ENCODE peak calls at places on chromosomes 6 and 20, in ten cellular contexts. G is MM.1S, K is hepatocyte, I is GM23338, X is fibroblast of lung, J is neural progenitor cell, E is GM23248, O is PC-3, A is keratinocyte, S is neuronal stem cell. U is an unnamed sample.

GRCh38 chr6:149176971-149177667 is 140.4 kb upstream of the TAB2 start:
- DNase-seq in G (no peak), S (no peak), I (no peak), X (no peak), J (no peak), E (no peak), K (peak; percentile 18), A (no peak), O (no peak), U (no peak)

GRCh38 chr6:146666909-146667308 is 68.1 kb downstream of the ADGB start:
- DNase-seq in G (no peak), I (peak; percentile 14), A (no peak), J (no peak), K (no peak), E (no peak), O (no peak), S (no peak), X (no peak), U (no peak)

GRCh38 chr6:14454467-14454763 is 336.8 kb downstream of the CD83 start:
- DNase-seq in G (no peak), A (no peak), S (no peak), J (no peak), K (no peak), I (no peak), O (no peak), X (no peak), E (no peak), U (no peak)

GRCh38 chr6:301929-302705 is 9.8 kb downstream of the DUSP22 start:
- DNase-seq in J (no peak), A (no peak), O (no peak), E (no peak), S (no peak), G (no peak), I (no peak), X (no peak), K (no peak), U (no peak)

GRCh38 chr6:138253731-138254130 is 35.4 kb upstream of the PBOV1 start:
- DNase-seq in A (no peak), I (no peak), J (no peak), S (no peak), O (no peak), K (no peak), G (no peak), E (no peak), X (no peak), U (no peak)

GRCh38 chr20:35332540-35333200 is 40.4 kb upstream of the FAM83C start:
- DNase-seq in O (no peak), X (no peak), A (no peak), G (no peak), E (no peak), J (no peak), S (no peak), K (no peak), I (no peak), U (no peak)

GRCh38 chr6:34055223-34055933 is 90.5 kb downstream of the GRM4 start:
- DNase-seq in G (peak; percentile 48), O (peak; percentile 72), A (peak; percentile 41), I (peak; percentile 82), K (peak; percentile 79), X (peak; percentile 47), J (peak; percentile 84), S (peak; percentile 73), E (peak; percentile 69), U (peak; percentile 25)

GRCh38 chr6:150667977-150668716 is 68.5 kb downstream of the PLEKHG1 start:
- DNase-seq in X (peak; percentile 85), K (peak; percentile 90), A (peak; percentile 53), G (peak; percentile 25), I (peak; percentile 47), S (peak; percentile 80), O (peak; percentile 69), J (peak; percentile 88), E (peak; percentile 79), U (peak; percentile 93)

GRCh38 chr20:52004720-52005119 is 186.9 kb downstream of the ZFP64 start:
- DNase-seq in O (no peak), S (no peak), X (peak; percentile 87), G (no peak), I (no peak), A (no peak), J (no peak), E (peak; percentile 75), K (no peak), U (no peak)

GRCh38 chr6:128554302-128554701 is 33.9 kb upstream of the PTPRK start:
- DNase-seq in J (no peak), S (no peak), X (peak; percentile 18), G (no peak), E (peak; percentile 42), I (no peak), A (no peak), O (peak; percentile 16), K (no peak), U (no peak)

GRCh38 chr6:13590574-13591153 is 16.3 kb downstream of the SIRT5 start:
- DNase-seq in X (no peak), K (no peak), G (no peak), I (no peak), E (no peak), J (no peak), A (no peak), S (no peak), O (no peak), U (no peak)

GRCh38 chr6:39056191-39056590 is 7.6 kb downstream of the GLP1R start:
- DNase-seq in O (no peak), E (no peak), K (no peak), I (no peak), A (no peak), G (no peak), X (no peak), J (no peak), S (no peak), U (no peak)

DNA sequence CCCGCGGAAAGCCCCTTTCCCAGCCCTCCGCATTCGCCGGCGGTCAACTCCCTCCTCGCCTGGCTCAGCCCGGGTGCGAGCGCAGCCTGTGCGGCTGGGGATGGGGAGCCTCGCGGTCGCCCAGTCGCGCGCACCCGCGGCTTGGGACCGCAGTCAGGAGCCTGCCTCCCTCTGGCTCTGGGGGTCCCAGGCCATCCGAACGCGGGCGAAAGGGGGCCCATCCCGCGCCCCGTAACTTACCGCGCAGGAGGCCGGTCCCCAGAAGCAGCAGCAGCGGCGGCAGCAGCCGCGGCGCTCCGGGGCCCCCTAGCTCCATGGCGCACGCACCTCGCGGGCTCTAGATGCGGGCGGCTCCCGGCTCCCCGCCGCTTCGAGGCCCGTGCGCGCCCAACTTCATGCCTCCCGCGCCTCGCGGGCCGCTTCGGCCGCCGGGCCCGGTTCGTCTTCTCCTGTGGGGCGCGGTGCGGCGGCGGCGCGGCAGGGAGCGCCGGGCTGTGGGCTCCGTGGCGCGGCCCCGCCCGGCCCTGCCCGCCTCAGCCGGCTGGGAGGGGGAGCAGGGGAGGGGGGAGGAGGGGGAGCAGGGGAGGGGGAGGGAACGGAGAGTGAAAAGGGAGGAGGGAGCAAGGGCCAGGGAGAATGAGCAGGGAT is at the start of gene CHRNA4:
- DNase-seq in O (no peak), I (peak; percentile 56), S (no peak), K (peak; percentile 48), X (no peak), A (no peak), J (peak; percentile 63), E (peak; percentile 24), G (no peak), U (no peak)
- H2AFZ ChIP-seq in O (no peak within 1 kb of the TSS), I (peak within 1 kb of the TSS; percentile 85), S (peak within 1 kb of the TSS; percentile 75), K (no peak within 1 kb of the TSS), X (no peak within 1 kb of the TSS), A (no peak within 1 kb of the TSS), J (peak within 1 kb of the TSS; percentile 71), E (no peak within 1 kb of the TSS), G (no peak within 1 kb of the TSS), U (no peak within 1 kb of the TSS)

GRCh38 chr20:63686094-63686491 is 10.4 kb upstream of the TNFRSF6B start:
- DNase-seq in A (no peak), O (no peak), E (no peak), K (no peak), S (no peak), G (no peak), X (no peak), J (no peak), I (no peak), U (no peak)
- H3K27ac ChIP-seq in A (no peak overlapping the region), O (peak overlapping the region; percentile 26), E (peak overlapping the region; percentile 92), K (peak overlapping the region; percentile 60), S (peak overlapping the region; percentile 49), G (no peak overlapping the region), X (peak overlapping the region; percentile 98), J (peak overlapping the region; percentile 58), I (no peak overlapping the region), U (no peak overlapping the region)

DNA sequence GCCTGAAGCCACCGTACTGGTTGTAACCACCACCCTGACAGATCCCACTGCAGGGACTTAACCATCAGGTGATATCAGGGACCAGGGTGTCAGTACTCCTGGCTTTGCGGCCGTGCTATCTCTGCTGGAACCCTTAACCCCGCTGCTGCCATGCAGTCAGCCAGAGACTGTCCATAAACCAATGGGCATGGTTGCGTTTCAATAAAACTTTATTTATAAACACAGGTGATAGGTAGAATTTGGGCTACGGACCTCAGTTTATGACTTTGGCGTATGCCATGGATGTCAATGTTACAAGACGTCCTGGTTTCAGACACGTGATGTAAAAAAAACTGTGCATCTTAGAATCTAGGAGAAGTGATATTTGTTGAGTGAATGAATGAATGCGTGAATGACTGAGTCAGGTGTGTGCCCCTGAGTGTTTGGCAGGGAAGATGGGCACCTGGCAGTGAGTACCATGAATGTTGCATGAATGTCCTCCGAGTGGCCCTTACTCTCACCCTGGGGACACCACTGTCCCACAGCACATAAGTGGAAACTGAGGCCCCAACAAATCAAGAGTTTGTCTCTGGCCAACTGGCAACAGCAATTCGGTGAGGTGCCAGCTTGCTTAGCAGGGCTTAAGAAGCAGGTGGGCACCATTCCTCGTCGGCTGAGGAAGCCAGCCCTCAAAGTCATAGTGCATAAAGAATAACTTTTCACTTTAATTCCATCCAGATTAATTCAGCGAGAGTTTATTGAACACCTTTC is 64.0 kb upstream of the APCDD1L start:
- DNase-seq in I (no peak), S (no peak), O (no peak), K (no peak), G (no peak), X (no peak), J (no peak), A (no peak), E (no peak), U (no peak)
- H2AFZ ChIP-seq in I (no peak overlapping the region), S (no peak overlapping the region), O (no peak overlapping the region), K (no peak overlapping the region), G (no peak overlapping the region), X (no peak overlapping the region), J (no peak overlapping the region), A (no peak overlapping the region), E (no peak overlapping the region), U (no peak overlapping the region)

GRCh38 chr20:25203891-25204320 is 8.4 kb downstream of the ENTPD6 start:
- DNase-seq in S (no peak), X (no peak), A (no peak), J (no peak), I (no peak), O (no peak), E (no peak), G (no peak), K (no peak), U (no peak)

GRCh38 chr20:25207149-25207959 is 11.8 kb downstream of the ENTPD6 start:
- DNase-seq in I (no peak), S (no peak), A (no peak), O (no peak), X (no peak), J (no peak), K (no peak), G (no peak), E (no peak), U (no peak)

GRCh38 chr20:25206063-25206403 is 10.5 kb downstream of the ENTPD6 start:
- DNase-seq in I (no peak), J (no peak), X (no peak), A (no peak), K (no peak), G (no peak), O (no peak), S (no peak), E (no peak), U (no peak)

GRCh38 chr20:25204550-25205276 is 9.2 kb downstream of the ENTPD6 start:
- DNase-seq in A (no peak), X (no peak), E (no peak), I (no peak), O (no peak), K (no peak), J (no peak), G (no peak), S (no peak), U (peak; percentile 36)

GRCh38 chr20:25205277-25206062 is 10.0 kb downstream of the ENTPD6 start:
- DNase-seq in S (no peak), G (no peak), A (no peak), J (no peak), K (no peak), O (no peak), X (no peak), E (no peak), I (no peak), U (peak; percentile 36)
- H3K27ac ChIP-seq in S (no peak overlapping the region), G (no peak overlapping the region), A (no peak overlapping the region), J (no peak overlapping the region), K (no peak overlapping the region), O (no peak overlapping the region), X (no peak overlapping the region), E (no peak overlapping the region), I (no peak overlapping the region), U (peak overlapping the region; percentile 36)

U was measured in mammary epithelial cell.